ENCODE peak calls at places on chromosomes 12 and 14, in seven cellular contexts. X, G, P, Q, M, E and B are unnamed samples.

GRCh38 chr12:121252712-121253345 is 42.9 kb downstream of the P2RX4 start:
- DNase-seq in P (no peak), Q (no peak), X (no peak), E (peak), M (no peak), G (no peak), B (no peak)

GRCh38 chr14:23173796-23174195 is 9.7 kb downstream of the SLC7A8 start:
- DNase-seq in G (no peak), Q (no peak), X (no peak), M (no peak), P (no peak), E (no peak), B (no peak)

GRCh38 chr12:3328081-3328480 is 162.9 kb upstream of the PRMT8 start:
- DNase-seq in G (no peak), P (no peak), M (no peak), E (no peak), Q (no peak), X (no peak), B (no peak)

GRCh38 chr14:104157303-104157928 is 19.0 kb downstream of the KIF26A start:
- DNase-seq in Q (peak), E (peak), P (no peak), G (no peak), X (no peak), M (no peak), B (no peak)

GRCh38 chr14:23704890-23705289 is 68.7 kb downstream of the DHRS2 start:
- DNase-seq in M (no peak), X (no peak), G (no peak), Q (no peak), E (no peak), P (no peak), B (no peak)

GRCh38 chr12:40222247-40222646 is 2.5 kb upstream of the LRRK2 start:
- DNase-seq in E (no peak), Q (no peak), X (no peak), M (no peak), P (no peak), G (no peak), B (no peak)

GRCh38 chr12:58503731-58504520 is 416.4 kb downstream of the LRIG3 start:
- DNase-seq in P (no peak), E (no peak), Q (no peak), X (no peak), G (peak), M (no peak), B (no peak)

GRCh38 chr14:50932592-50933500 is 11.4 kb downstream of the PYGL start:
- DNase-seq in M (no peak), P (no peak), X (no peak), E (no peak), Q (no peak), G (peak), B (no peak)

GRCh38 chr12:52701281-52701680 is 2.0 kb downstream of the KRT77 start:
- DNase-seq in M (no peak), G (no peak), Q (no peak), P (no peak), E (no peak), X (no peak), B (no peak)

GRCh38 chr12:4216542-4216927 is 57.0 kb upstream of the CCND2 start:
- DNase-seq in M (no peak), X (no peak), Q (no peak), G (no peak), E (no peak), P (no peak), B (peak)

GRCh38 chr12:121958521-121959240 is 40.3 kb downstream of the CFAP251 start:
- DNase-seq in G (peak), M (no peak), E (no peak), P (no peak), X (no peak), Q (no peak), B (no peak)

GRCh38 chr12:120367924-120368788 is 808 bp downstream of the MSI1 start:
- DNase-seq in G (no peak), X (no peak), E (no peak), M (no peak), Q (no peak), P (no peak), B (peak)

GRCh38 chr14:38255673-38256357 is at the start of gene CLEC14A:
- DNase-seq in P (peak), Q (no peak), M (peak), G (no peak), E (no peak), X (no peak), B (peak)

GRCh38 chr12:12020762-12021161 is 50.0 kb upstream of the BCL2L14 start:
- DNase-seq in G (no peak), X (no peak), M (no peak), P (no peak), E (no peak), Q (no peak), B (peak)

GRCh38 chr14:89504602-89505320 is 87.7 kb upstream of the FOXN3 start:
- DNase-seq in G (peak), X (peak), Q (no peak), M (peak), P (no peak), E (no peak), B (peak)

GRCh38 chr12:28869197-28869596 is 279.9 kb upstream of the FAR2 start:
- DNase-seq in P (no peak), X (peak), M (no peak), G (peak), E (no peak), Q (no peak), B (no peak)

GRCh38 chr12:62320054-62320453 is 59.9 kb downstream of the USP15 start:
- DNase-seq in E (no peak), P (no peak), M (no peak), X (no peak), G (no peak), Q (no peak), B (no peak)

GRCh38 chr12:110557300-110557699 is 25.8 kb downstream of the PPTC7 start:
- DNase-seq in E (no peak), G (no peak), X (no peak), Q (no peak), M (no peak), P (no peak), B (no peak)

GRCh38 chr14:102606296-102606695 is 13.8 kb downstream of the RCOR1 start:
- DNase-seq in G (no peak), X (no peak), E (no peak), Q (no peak), P (no peak), M (no peak), B (no peak)

GRCh38 chr12:2654741-2655140 is 140.0 kb upstream of the FKBP4 start:
- DNase-seq in M (no peak), P (no peak), G (no peak), E (no peak), Q (no peak), X (no peak), B (no peak)

GRCh38 chr14:72745991-72746980 is 147.6 kb downstream of the DPF3 start:
- DNase-seq in P (no peak), E (no peak), X (peak), Q (no peak), G (peak), M (no peak), B (peak)

GRCh38 chr14:32230181-32230580 is 27.1 kb upstream of the RNU6-8 start:
- DNase-seq in G (peak), P (no peak), X (no peak), M (no peak), E (no peak), Q (no peak), B (no peak)

GRCh38 chr14:93049295-93049694 is 66.4 kb downstream of the ITPK1 start:
- DNase-seq in G (no peak), E (no peak), M (no peak), X (no peak), P (no peak), Q (no peak), B (no peak)

GRCh38 chr14:101068293-101068957 is 164.9 kb upstream of the RTL1 start:
- DNase-seq in X (no peak), G (no peak), Q (no peak), E (no peak), M (peak), P (peak), B (no peak)

GRCh38 chr12:130710001-130710732 is 5.9 kb downstream of the RIMBP2 start:
- DNase-seq in G (no peak), E (no peak), P (no peak), M (no peak), Q (no peak), X (no peak), B (no peak)

GRCh38 chr14:96130854-96131253 is 73.8 kb upstream of the BDKRB2 start:
- DNase-seq in Q (no peak), M (no peak), P (no peak), G (peak), X (no peak), E (no peak), B (no peak)

GRCh38 chr12:42187799-42188198 is 43.1 kb upstream of the GXYLT1 start:
- DNase-seq in Q (no peak), E (no peak), P (no peak), G (no peak), X (no peak), M (no peak), B (no peak)

GRCh38 chr14:104967414-104968152 is 10.6 kb downstream of the AHNAK2 start:
- DNase-seq in Q (peak), P (no peak), M (peak), G (no peak), X (no peak), E (peak), B (no peak)

GRCh38 chr14:65296402-65296801 is 116.1 kb upstream of the FUT8 start:
- DNase-seq in E (no peak), Q (no peak), P (no peak), M (no peak), X (no peak), G (peak), B (no peak)

GRCh38 chr12:26890784-26891183 is 47.0 kb downstream of the INTS13 start:
- DNase-seq in X (no peak), E (no peak), M (no peak), G (no peak), Q (no peak), P (no peak), B (no peak)

GRCh38 chr14:75769047-75769685 is 108.1 kb downstream of the TTLL5 start:
- DNase-seq in Q (no peak), M (no peak), G (peak), P (no peak), X (no peak), E (no peak), B (no peak)

GRCh38 chr12:108664338-108665258 is 30.9 kb upstream of the SELPLG start:
- DNase-seq in E (peak), G (peak), Q (peak), M (peak), X (peak), P (peak), B (peak)

GRCh38 chr12:46103691-46104090 is 113.3 kb upstream of the SCAF11 start:
- DNase-seq in E (no peak), X (no peak), M (no peak), P (no peak), G (no peak), Q (no peak), B (no peak)

GRCh38 chr12:2930865-2931264 is 28.3 kb upstream of the TEAD4 start:
- DNase-seq in M (no peak), Q (no peak), P (no peak), E (peak), G (no peak), X (no peak), B (no peak)

GRCh38 chr12:117334098-117334497 is 27.3 kb downstream of the NOS1 start:
- DNase-seq in G (no peak), M (no peak), Q (no peak), X (no peak), E (no peak), P (no peak), B (no peak)

GRCh38 chr14:74569826-74570591 is 42.0 kb downstream of the LTBP2 start:
- DNase-seq in E (no peak), X (no peak), P (no peak), Q (no peak), M (no peak), G (peak), B (no peak)

GRCh38 chr14:19729359-19729758 is 14.0 kb upstream of the OR4Q3 start:
- DNase-seq in M (no peak), G (no peak), P (no peak), X (no peak), E (no peak), Q (no peak), B (no peak)

GRCh38 chr12:102736328-102736727 is 180.7 kb downstream of the PAH start:
- DNase-seq in E (no peak), P (no peak), X (no peak), M (no peak), G (no peak), Q (no peak), B (no peak)

GRCh38 chr12:102741196-102741595 is 175.8 kb downstream of the PAH start:
- DNase-seq in G (no peak), X (no peak), Q (no peak), M (no peak), P (no peak), E (no peak), B (no peak)

GRCh38 chr12:102735104-102735503 is 181.9 kb downstream of the PAH start:
- DNase-seq in M (no peak), E (no peak), P (no peak), X (no peak), Q (no peak), G (no peak), B (no peak)

GRCh38 chr12:102740157-102741032 is 176.6 kb downstream of the PAH start:
- DNase-seq in E (no peak), X (peak), M (no peak), G (peak), P (no peak), Q (no peak), B (no peak)
- TF ChIP-seq CTCF in E (peak), X (peak), M (no peak), G (peak), P (no peak), Q (no peak), B (peak)

GRCh38 chr12:54158581-54158980 is 30.2 kb downstream of the SMUG1 start:
- DNase-seq in X (no peak), M (no peak), G (no peak), E (no peak), Q (no peak), P (no peak), B (no peak)

GRCh38 chr12:54160807-54161480 is 27.8 kb downstream of the SMUG1 start:
- DNase-seq in E (no peak), P (no peak), Q (no peak), G (no peak), M (no peak), X (no peak), B (no peak)

GRCh38 chr12:54159549-54159948 is 29.2 kb downstream of the SMUG1 start:
- DNase-seq in E (no peak), M (no peak), Q (no peak), X (no peak), P (no peak), G (no peak), B (no peak)

GRCh38 chr12:54160050-54160449 is 28.7 kb downstream of the SMUG1 start:
- DNase-seq in X (no peak), E (no peak), P (no peak), G (no peak), Q (no peak), M (no peak), B (no peak)

GRCh38 chr12:54159140-54159539 is 29.6 kb downstream of the SMUG1 start:
- DNase-seq in X (no peak), G (no peak), M (no peak), Q (no peak), E (peak), P (peak), B (peak)
- TF ChIP-seq CTCF in X (no peak), G (no peak), M (no peak), Q (no peak), E (peak), P (no peak), B (no peak)

DNA sequence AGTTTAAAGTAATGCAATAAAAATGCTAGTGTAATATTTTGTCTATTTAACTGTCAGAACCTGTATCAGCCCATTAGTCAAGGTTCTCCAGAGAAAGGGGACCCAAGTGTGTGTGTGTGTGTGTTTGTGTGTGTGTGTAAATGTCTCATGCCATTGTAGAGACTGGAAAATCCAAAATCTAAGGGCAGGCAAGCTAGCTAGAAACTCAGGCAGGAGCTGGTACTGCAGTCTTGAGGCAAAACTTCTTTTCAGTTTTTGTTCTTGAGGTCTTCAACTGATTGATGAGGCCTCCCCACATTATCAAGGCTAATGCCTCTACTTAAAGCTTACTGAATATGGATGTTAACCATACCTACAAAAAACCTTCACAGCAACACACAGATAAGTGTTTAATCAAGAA is 126.7 kb downstream of the PRKD1 start:
- DNase-seq in P (no peak), M (no peak), G (no peak), Q (no peak), X (no peak), E (no peak), B (no peak)
- TF ChIP-seq CTCF in P (no peak), M (no peak), G (no peak), Q (no peak), X (peak), E (no peak), B (no peak)

GRCh38 chr12:101490286-101490920 is 15.3 kb downstream of the SPIC start:
- DNase-seq in G (no peak), E (peak), X (no peak), P (no peak), M (no peak), Q (peak), B (peak)
- TF ChIP-seq CTCF in G (no peak), E (peak), X (no peak), P (peak), M (peak), Q (peak), B (peak)

GRCh38 chr14:77062261-77062660 is 33.8 kb upstream of the IRF2BPL start:
- DNase-seq in M (no peak), Q (no peak), X (no peak), P (no peak), E (no peak), G (no peak), B (no peak)

GRCh38 chr14:77064535-77065178 is 33.4 kb upstream of the CIPC start:
- DNase-seq in Q (no peak), E (no peak), G (no peak), X (no peak), P (no peak), M (no peak), B (no peak)

GRCh38 chr14:77061630-77062029 is 33.1 kb upstream of the IRF2BPL start:
- DNase-seq in G (no peak), E (no peak), X (no peak), Q (no peak), M (no peak), P (no peak), B (no peak)

GRCh38 chr14:77065851-77066554 is 32.1 kb upstream of the CIPC start:
- DNase-seq in G (no peak), X (no peak), P (no peak), E (no peak), M (no peak), Q (no peak), B (no peak)

GRCh38 chr14:77063581-77064289 is 34.3 kb upstream of the CIPC start:
- DNase-seq in M (no peak), E (no peak), G (peak), Q (no peak), X (no peak), P (no peak), B (no peak)
- TF ChIP-seq CTCF in M (no peak), E (no peak), G (no peak), Q (no peak), X (no peak), P (no peak), B (no peak)

GRCh38 chr12:15230751-15231150 is 9.5 kb upstream of the RERG start:
- DNase-seq in G (no peak), M (no peak), P (no peak), E (no peak), Q (no peak), X (no peak), B (no peak)

GRCh38 chr12:15231493-15231892 is 10.3 kb upstream of the RERG start:
- DNase-seq in Q (no peak), M (no peak), X (no peak), G (no peak), P (no peak), E (no peak), B (no peak)

GRCh38 chr12:15234011-15234410 is 12.8 kb upstream of the RERG start:
- DNase-seq in X (no peak), Q (no peak), G (no peak), M (no peak), E (no peak), P (no peak), B (no peak)

GRCh38 chr12:15234508-15234907 is 13.3 kb upstream of the RERG start:
- DNase-seq in E (no peak), Q (no peak), X (no peak), M (no peak), P (no peak), G (no peak), B (no peak)

GRCh38 chr12:15232959-15233358 is 11.7 kb upstream of the RERG start:
- DNase-seq in M (no peak), X (no peak), P (no peak), E (no peak), G (no peak), Q (no peak), B (no peak)
- TF ChIP-seq CTCF in M (no peak), X (no peak), P (no peak), E (no peak), G (no peak), Q (no peak), B (no peak)

GRCh38 chr12:31589896-31590729 is 823 bp downstream of the DENND5B start:
- DNase-seq in P (peak), X (no peak), M (peak), Q (peak), G (peak), E (peak), B (peak)
- TF ChIP-seq CTCF in P (no peak), X (no peak), M (no peak), Q (no peak), G (no peak), E (no peak), B (no peak)

GRCh38 chr12:6383572-6384498 is at the start of gene LTBR:
- DNase-seq in M (peak), G (peak), Q (peak), P (peak), E (no peak), X (peak), B (no peak)
- TF ChIP-seq CTCF in M (peak), G (peak), Q (no peak), P (no peak), E (no peak), X (no peak), B (no peak)

DNA sequence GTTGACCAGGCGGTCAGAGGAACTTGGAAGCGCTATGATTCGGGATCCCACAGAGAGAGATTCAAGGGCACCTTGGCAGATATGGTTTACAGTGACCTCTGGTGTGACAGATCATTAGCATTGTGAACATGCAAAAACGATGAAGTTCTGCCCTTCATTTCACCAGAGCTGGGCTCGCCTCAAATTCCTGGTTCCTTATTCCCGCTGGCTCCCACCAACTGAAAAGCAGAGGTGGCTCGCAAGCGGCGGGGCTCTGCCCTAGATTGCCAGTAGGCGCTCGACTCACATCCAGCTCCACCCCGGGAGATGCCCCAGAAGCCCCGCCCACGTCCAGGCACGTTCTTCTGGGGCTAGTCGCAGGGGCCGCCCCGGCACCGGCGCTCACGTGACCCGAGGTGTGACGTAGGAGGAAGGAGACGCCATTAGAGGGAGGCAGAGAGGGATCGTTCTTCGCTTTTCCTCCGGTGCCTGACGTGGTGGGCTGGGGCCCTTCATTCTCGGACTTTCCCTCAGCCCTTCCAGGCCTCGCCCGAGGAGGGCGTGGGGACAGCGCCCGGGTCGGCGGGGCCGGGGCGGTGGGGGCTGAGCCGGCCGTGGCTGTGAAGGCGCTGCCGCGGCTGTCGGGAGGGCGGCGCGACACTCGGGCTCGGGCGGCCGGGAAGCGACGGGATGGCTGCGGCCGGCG is at the start of gene RAB21:
- DNase-seq in E (peak), Q (peak), M (peak), X (peak), P (peak), G (peak), B (peak)
- TF ChIP-seq CTCF in E (no peak), Q (peak), M (peak), X (peak), P (peak), G (peak), B (no peak)

DNA sequence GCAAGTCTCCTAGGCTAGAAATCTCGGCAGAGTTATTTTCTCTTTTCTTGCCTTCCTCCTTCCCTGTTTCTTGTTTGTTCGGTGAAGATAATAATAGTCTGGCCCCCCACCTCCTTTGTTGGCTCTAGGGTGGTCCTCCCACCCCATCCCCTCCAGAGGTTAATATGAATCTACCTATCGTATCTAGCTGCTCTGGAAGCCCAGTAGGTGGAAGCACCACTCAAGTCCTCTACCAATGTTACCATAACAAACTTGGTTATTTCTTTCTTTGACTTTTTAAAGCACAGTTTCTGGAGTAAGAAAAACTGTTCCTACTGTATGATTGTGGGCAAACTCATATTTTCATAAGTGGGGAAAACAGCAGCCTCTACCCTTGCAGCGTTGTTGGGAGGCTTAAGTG is 19.7 kb upstream of the GRIP1 start:
- DNase-seq in P (no peak), Q (no peak), M (no peak), G (no peak), E (no peak), X (no peak), B (no peak)
- TF ChIP-seq CTCF in P (no peak), Q (no peak), M (no peak), G (no peak), E (no peak), X (no peak), B (no peak)